ENCODE peak calls at places on chromosome 3, in eight cellular contexts. B is Karpas-422; J is NCI-H1105; X is stimulated activated CD4-positive, alpha-beta T cell treated with anti-CD3 and anti-CD28 coated beads, Interleukin-2, amount 100 ng/mL, for 48 hours; R is type B pancreatic cell; E is SJSA1; M is endodermal cell; F is ELR. N is an unnamed sample.

GRCh38 chr3:194683431-194683830 is 2.3 kb upstream of the FAM43A start:
- DNase-seq in B (no peak), J (no peak), X (no peak), R (no peak), E (no peak), M (no peak), F (no peak), N (no peak)

GRCh38 chr3:46998852-46999515 is 19.5 kb downstream of the NBEAL2 start:
- DNase-seq in B (no peak), J (no peak), X (no peak), R (no peak), E (no peak), M (no peak), F (no peak), N (no peak)

GRCh38 chr3:146550743-146551510 is 6.5 kb upstream of the PLSCR1 start:
- DNase-seq in B (no peak), J (no peak), X (no peak), R (no peak), E (peak), M (no peak), F (peak), N (peak)

GRCh38 chr3:133130168-133130567 is 92.0 kb downstream of the TMEM108 start:
- DNase-seq in B (no peak), J (no peak), X (no peak), R (no peak), E (no peak), M (no peak), F (peak), N (peak)

GRCh38 chr3:46690798-46691197 is 2.7 kb downstream of the ALS2CL start:
- DNase-seq in B (no peak), J (no peak), X (no peak), R (no peak), E (no peak), M (no peak), F (no peak), N (peak)

GRCh38 chr3:150286390-150287147 is 121.5 kb upstream of the TSC22D2 start:
- DNase-seq in B (peak), J (peak), X (no peak), R (no peak), E (no peak), M (peak), F (peak), N (peak)

GRCh38 chr3:153284282-153284938 is 122.4 kb downstream of the RAP2B start:
- DNase-seq in B (no peak), J (no peak), X (no peak), R (no peak), E (peak), M (no peak), F (peak), N (peak)

GRCh38 chr3:9685216-9686049 is 18.2 kb upstream of the CPNE9 start:
- DNase-seq in B (no peak), J (no peak), X (no peak), R (no peak), E (no peak), M (no peak), F (no peak), N (no peak)

GRCh38 chr3:12924437-12924836 is 83.1 kb upstream of the RPL32 start:
- DNase-seq in B (no peak), J (no peak), X (no peak), R (no peak), E (no peak), M (no peak), F (no peak), N (no peak)

GRCh38 chr3:67578416-67578815 is 76.0 kb downstream of the SUCLG2 start:
- DNase-seq in B (no peak), J (no peak), X (no peak), R (no peak), E (no peak), M (no peak), F (no peak), N (peak)

N was measured in HT1080.